ENCODE peak calls at places on chromosomes 7 and 10, in four cellular contexts. Y, Q, T and F are unnamed samples.

GRCh38 chr10:114703377-114704125 is 45.5 kb upstream of the ABLIM1 start:
- DNase-seq in Q (peak; percentile 32), Y (peak; percentile 50), T (no peak), F (no peak)

GRCh38 chr10:16439294-16439693 is 2.5 kb downstream of the PTER start:
- DNase-seq in Q (no peak), Y (peak; percentile 56), T (no peak), F (no peak)

GRCh38 chr10:133523631-133524203 is 3.4 kb upstream of the CYP2E1 start:
- DNase-seq in T (no peak), Q (no peak), Y (no peak), F (no peak)

GRCh38 chr7:23628370-23628769 is 31.2 kb downstream of the CCDC126 start:
- DNase-seq in Y (no peak), T (no peak), Q (no peak), F (no peak)

GRCh38 chr7:134935701-134936100 is 50.6 kb upstream of the AGBL3 start:
- DNase-seq in Q (no peak), T (no peak), Y (peak; percentile 45), F (no peak)

GRCh38 chr7:66296001-66296521 is 90.9 kb downstream of the TPST1 start:
- DNase-seq in T (no peak), Y (peak; percentile 71), Q (peak; percentile 68), F (no peak)

GRCh38 chr7:151102991-151103390 is 16.7 kb downstream of the AGAP3 start:
- DNase-seq in T (no peak), Y (no peak), Q (no peak), F (no peak)

GRCh38 chr10:61795551-61795950 is 105.9 kb upstream of the ARID5B start:
- DNase-seq in Y (no peak), T (no peak), Q (peak; percentile 46), F (no peak)

GRCh38 chr10:114526112-114526496 is 121.8 kb upstream of the AFAP1L2 start:
- DNase-seq in T (no peak), Y (peak; percentile 18), Q (no peak), F (no peak)

GRCh38 chr7:84339306-84339705 is 144.7 kb upstream of the SEMA3A start:
- DNase-seq in T (no peak), Q (no peak), Y (no peak), F (no peak)

GRCh38 chr10:58691528-58691927 is 178.9 kb downstream of the BICC1 start:
- DNase-seq in Q (no peak), Y (no peak), T (no peak), F (no peak)

GRCh38 chr7:23539494-23539907 is 7.7 kb upstream of the TRA2A start:
- DNase-seq in Q (no peak), Y (no peak), T (no peak), F (no peak)

GRCh38 chr7:34066968-34067367 is 161.6 kb downstream of the BMPER start:
- DNase-seq in Q (no peak), Y (no peak), T (no peak), F (no peak)

GRCh38 chr7:38318803-38319416 is 45.5 kb upstream of the TARP start:
- DNase-seq in Q (peak; percentile 87), T (no peak), Y (peak; percentile 83), F (peak; percentile 58)

GRCh38 chr10:84371944-84372343 is 43.6 kb downstream of the CCSER2 start:
- DNase-seq in Y (no peak), T (no peak), Q (no peak), F (no peak)

GRCh38 chr10:106360870-106361269 is 803.6 kb downstream of the SORCS1 start:
- DNase-seq in T (no peak), Q (no peak), Y (peak; percentile 60), F (no peak)

GRCh38 chr10:23786594-23786993 is 347.7 kb downstream of the OTUD1 start:
- DNase-seq in Y (no peak), T (no peak), Q (no peak), F (no peak)

GRCh38 chr10:110210663-110211454 is 3.5 kb downstream of the MXI1 start:
- DNase-seq in T (peak; percentile 73), Q (peak; percentile 97), Y (peak; percentile 99), F (peak; percentile 42)

GRCh38 chr7:133484135-133484534 is 231.3 kb downstream of the EXOC4 start:
- DNase-seq in Y (no peak), T (no peak), Q (peak; percentile 9), F (no peak)

GRCh38 chr10:21292763-21293517 is 232.5 kb downstream of the SKIDA1 start:
- DNase-seq in T (no peak), Y (peak; percentile 95), Q (no peak), F (no peak)

GRCh38 chr10:90857635-90858488 is at the start of gene HTR7:
- DNase-seq in Y (peak; percentile 81), T (peak; percentile 38), Q (peak; percentile 62), F (no peak)